ENCODE peak calls at places on chromosomes 11 and 22, in six cellular contexts. N is NCI-H774, Z is endothelial cell, W is body of pancreas, U is AML-193, S is chondrocyte. O is an unnamed sample.

GRCh38 chr22:38440747-38441350 is 14.2 kb downstream of the KCNJ4 start:
- DNase-seq in N (no peak), Z (no peak), W (no peak), U (no peak), S (no peak), O (no peak)

GRCh38 chr11:86396403-86396802 is 21.7 kb downstream of the CCDC81 start:
- DNase-seq in N (no peak), Z (no peak), W (no peak), U (no peak), S (no peak), O (no peak)

GRCh38 chr11:69001301-69002081 is 11.6 kb downstream of the MRGPRF start:
- DNase-seq in N (no peak), Z (no peak), W (no peak), U (no peak), S (peak; percentile 79), O (peak; percentile 76)

GRCh38 chr11:69201764-69202370 is 46.1 kb downstream of the SMIM38 start:
- DNase-seq in N (no peak), Z (no peak), W (no peak), U (no peak), S (peak; percentile 59), O (peak; percentile 49)

GRCh38 chr11:70251583-70252285 is 18.8 kb upstream of the PPFIA1 start:
- DNase-seq in N (no peak), Z (no peak), W (no peak), U (no peak), S (no peak), O (no peak)

GRCh38 chr11:1876361-1877063 is 15.2 kb downstream of the PRR33 start:
- DNase-seq in N (no peak), Z (peak; percentile 77), W (peak; percentile 59), U (no peak), S (peak; percentile 96), O (peak; percentile 85)

GRCh38 chr22:49788492-49788891 is 39.2 kb downstream of the BRD1 start:
- DNase-seq in N (no peak), Z (no peak), W (peak; percentile 35), U (no peak), S (no peak), O (peak; percentile 93)

GRCh38 chr11:126090452-126090851 is 27.8 kb upstream of the CDON start:
- DNase-seq in N (peak; percentile 92), Z (no peak), W (no peak), U (no peak), S (no peak), O (no peak)

GRCh38 chr11:8768625-8769333 is 86.2 kb downstream of the RPL27A start:
- DNase-seq in N (no peak), Z (no peak), W (peak; percentile 63), U (no peak), S (no peak), O (no peak)

GRCh38 chr22:30882181-30882771 is 86.3 kb downstream of the MORC2 start:
- DNase-seq in N (no peak), Z (no peak), W (no peak), U (no peak), S (no peak), O (peak; percentile 32)

GRCh38 chr11:134207538-134208239 is 16.1 kb downstream of the NCAPD3 start:
- DNase-seq in N (no peak), Z (peak; percentile 68), W (peak; percentile 59), U (no peak), S (no peak), O (peak; percentile 78)

GRCh38 chr11:17563248-17563647 is 16.2 kb downstream of the OTOG start:
- DNase-seq in N (no peak), Z (no peak), W (no peak), U (no peak), S (no peak), O (peak; percentile 34)

GRCh38 chr11:86802146-86802545 is 1.8 kb downstream of the PRSS23 start:
- DNase-seq in N (no peak), Z (no peak), W (no peak), U (no peak), S (no peak), O (no peak)

GRCh38 chr11:79045811-79046304 is 395.0 kb downstream of the TENM4 start:
- DNase-seq in N (no peak), Z (no peak), W (no peak), U (no peak), S (no peak), O (no peak)

GRCh38 chr11:111395081-111395480 is 16.0 kb upstream of the POU2AF1 start:
- DNase-seq in N (no peak), Z (no peak), W (peak; percentile 48), U (no peak), S (no peak), O (no peak)

GRCh38 chr11:80197155-80197554 is 756.3 kb upstream of the TENM4 start:
- DNase-seq in N (no peak), Z (no peak), W (no peak), U (no peak), S (no peak), O (no peak)

GRCh38 chr11:57458410-57459111 is 1.8 kb upstream of the RTN4RL2 start:
- DNase-seq in N (peak; percentile 1), Z (peak; percentile 61), W (peak; percentile 64), U (no peak), S (no peak), O (no peak)

GRCh38 chr22:25360891-25361645 is 141.6 kb downstream of the CRYBB2 start:
- DNase-seq in N (no peak), Z (no peak), W (no peak), U (no peak), S (peak; percentile 69), O (peak; percentile 69)

GRCh38 chr11:61392991-61393595 is 706 bp downstream of the TMEM216 start:
- DNase-seq in N (no peak), Z (peak; percentile 11), W (no peak), U (no peak), S (no peak), O (no peak)

GRCh38 chr22:37804502-37804885 is 3.2 kb upstream of the GCAT start:
- DNase-seq in N (no peak), Z (peak; percentile 28), W (no peak), U (no peak), S (no peak), O (no peak)

GRCh38 chr11:134266841-134267251 is 9.3 kb upstream of the GLB1L3 start:
- DNase-seq in N (no peak), Z (no peak), W (no peak), U (no peak), S (no peak), O (no peak)

GRCh38 chr11:34328632-34328910 is 29.2 kb downstream of the ABTB2 start:
- DNase-seq in N (no peak), Z (no peak), W (no peak), U (no peak), S (no peak), O (no peak)

GRCh38 chr11:132683602-132684001 is 848.7 kb downstream of the OPCML start:
- DNase-seq in N (no peak), Z (no peak), W (no peak), U (no peak), S (no peak), O (no peak)

GRCh38 chr22:22938672-22939536 is 51.3 kb downstream of the IGLL5 start:
- DNase-seq in N (no peak), Z (no peak), W (no peak), U (no peak), S (no peak), O (peak; percentile 17)

GRCh38 chr22:20117656-20118571 is 888 bp upstream of the TRMT2A start:
- DNase-seq in N (no peak), Z (no peak), W (no peak), U (peak; percentile 6), S (peak; percentile 82), O (no peak)

GRCh38 chr11:34840736-34841386 is 75.3 kb downstream of the APIP start:
- DNase-seq in N (no peak), Z (no peak), W (peak; percentile 62), U (peak; percentile 79), S (no peak), O (no peak)

GRCh38 chr11:63666874-63667273 is 4.3 kb downstream of the ATL3 start:
- DNase-seq in N (no peak), Z (no peak), W (no peak), U (no peak), S (no peak), O (no peak)

GRCh38 chr22:49934891-49935557 is 16.6 kb downstream of the CRELD2 start:
- DNase-seq in N (peak; percentile 35), Z (peak; percentile 63), W (peak; percentile 81), U (no peak), S (no peak), O (peak; percentile 97)

GRCh38 chr11:75245356-75246005 is 4.9 kb downstream of the TPBGL start:
- DNase-seq in N (no peak), Z (no peak), W (no peak), U (no peak), S (peak; percentile 30), O (peak; percentile 29)

GRCh38 chr11:75241906-75242644 is 1.5 kb downstream of the TPBGL start:
- DNase-seq in N (no peak), Z (no peak), W (no peak), U (no peak), S (peak; percentile 86), O (peak; percentile 65)

GRCh38 chr22:43423046-43423445 is 11.2 kb downstream of the MPPED1 start:
- DNase-seq in N (no peak), Z (no peak), W (no peak), U (no peak), S (peak; percentile 55), O (no peak)

GRCh38 chr11:16759857-16760256 is 21.4 kb downstream of the C11orf58 start:
- DNase-seq in N (no peak), Z (no peak), W (no peak), U (no peak), S (no peak), O (no peak)

GRCh38 chr11:81220166-81220895 is 1513.3 kb downstream of the FAM181B start:
- DNase-seq in N (no peak), Z (no peak), W (no peak), U (no peak), S (no peak), O (no peak)

GRCh38 chr11:45209904-45210699 is 63.7 kb downstream of the PRDM11 start:
- DNase-seq in N (no peak), Z (peak; percentile 71), W (peak; percentile 63), U (no peak), S (no peak), O (peak; percentile 94)

GRCh38 chr11:82246926-82247325 is 486.7 kb downstream of the FAM181B start:
- DNase-seq in N (no peak), Z (no peak), W (no peak), U (no peak), S (no peak), O (no peak)

GRCh38 chr22:20254975-20255946 is 12.9 kb downstream of the RTN4R start:
- DNase-seq in N (no peak), Z (no peak), W (no peak), U (no peak), S (no peak), O (no peak)

GRCh38 chr22:40922484-40923303 is 28.5 kb upstream of the RBX1 start:
- DNase-seq in N (peak; percentile 0), Z (peak; percentile 19), W (no peak), U (peak; percentile 72), S (no peak), O (no peak)

GRCh38 chr22:49046546-49047305 is 780.9 kb downstream of the BRD1 start:
- DNase-seq in N (peak; percentile 14), Z (peak; percentile 83), W (peak; percentile 73), U (no peak), S (no peak), O (peak; percentile 64)

GRCh38 chr22:19361501-19362103 is 69.9 kb downstream of the HIRA start:
- DNase-seq in N (no peak), Z (no peak), W (no peak), U (no peak), S (no peak), O (no peak)

O was measured in posterior vena cava.